ENCODE peak calls at places on chromosome 5, in four cellular contexts. N, Q, O and P are unnamed samples.

GRCh38 chr5:10438301-10438700 is 3.4 kb upstream of the ROPN1L start:
- DNase-seq in N (peak; percentile 42), Q (no peak), O (no peak), P (no peak)

GRCh38 chr5:168651654-168652053 is 72.5 kb upstream of the PANK3 start:
- DNase-seq in N (no peak), Q (no peak), O (no peak), P (no peak)

GRCh38 chr5:220008-220407 is 1.9 kb downstream of the SDHA start:
- DNase-seq in N (no peak), Q (no peak), O (no peak), P (no peak)

GRCh38 chr5:178145965-178146820 is 7.5 kb downstream of the NHP2 start:
- DNase-seq in N (peak; percentile 75), Q (no peak), O (peak; percentile 71), P (peak; percentile 59)

GRCh38 chr5:87686975-87687374 is 274.2 kb upstream of the CCNH start:
- DNase-seq in N (no peak), Q (peak; percentile 13), O (no peak), P (no peak)

GRCh38 chr5:120447706-120448239 is 16.3 kb upstream of the PRR16 start:
- DNase-seq in N (no peak), Q (no peak), O (no peak), P (no peak)

GRCh38 chr5:150487199-150488061 is 20.5 kb upstream of the NDST1 start:
- DNase-seq in N (peak; percentile 52), Q (no peak), O (no peak), P (no peak)

GRCh38 chr5:90886381-90886780 is 327.8 kb downstream of the ADGRV1 start:
- DNase-seq in N (no peak), Q (no peak), O (no peak), P (no peak)

GRCh38 chr5:133225671-133226152 is 173.9 kb downstream of the HSPA4 start:
- DNase-seq in N (no peak), Q (no peak), O (no peak), P (no peak)

GRCh38 chr5:153782589-153783238 is 256.0 kb downstream of the FAM114A2 start:
- DNase-seq in N (no peak), Q (no peak), O (peak; percentile 47), P (no peak)

GRCh38 chr5:171226096-171226495 is 83.0 kb upstream of the TLX3 start:
- DNase-seq in N (no peak), Q (no peak), O (no peak), P (no peak)

GRCh38 chr5:10354048-10354872 is 765 bp downstream of the MARCHF6 start:
- DNase-seq in N (peak; percentile 89), Q (no peak), O (no peak), P (no peak)

GRCh38 chr5:150139334-150139733 is 16.3 kb downstream of the PDGFRB start:
- DNase-seq in N (no peak), Q (no peak), O (no peak), P (no peak)

GRCh38 chr5:168468836-168469235 is 17.4 kb upstream of the RARS1 start:
- DNase-seq in N (no peak), Q (no peak), O (no peak), P (no peak)

GRCh38 chr5:127702913-127703575 is at the start of gene CCDC192:
- DNase-seq in N (no peak), Q (no peak), O (no peak), P (no peak)

GRCh38 chr5:79853676-79854418 is 137.2 kb downstream of the MTX3 start:
- DNase-seq in N (peak; percentile 44), Q (no peak), O (no peak), P (peak; percentile 48)

GRCh38 chr5:65830856-65831255 is 95.5 kb upstream of the ERBIN start:
- DNase-seq in N (no peak), Q (no peak), O (no peak), P (no peak)

GRCh38 chr5:113806250-113806649 is 292.8 kb downstream of the YTHDC2 start:
- DNase-seq in N (no peak), Q (no peak), O (no peak), P (no peak)

GRCh38 chr5:91150189-91150588 is 232.9 kb downstream of the ARRDC3 start:
- DNase-seq in N (no peak), Q (no peak), O (no peak), P (peak; percentile 7)

GRCh38 chr5:75324791-75325190 is 12.2 kb upstream of the HMGCR start:
- DNase-seq in N (no peak), Q (no peak), O (no peak), P (no peak)

GRCh38 chr5:131186561-131187256 is 16.0 kb downstream of the LYRM7 start:
- DNase-seq in N (no peak), Q (no peak), O (no peak), P (no peak)

GRCh38 chr5:63398346-63398745 is 563.9 kb downstream of the HTR1A start:
- DNase-seq in N (no peak), Q (no peak), O (peak; percentile 39), P (no peak)

GRCh38 chr5:56314536-56314935 is 81.4 kb upstream of the ANKRD55 start:
- DNase-seq in N (peak; percentile 70), Q (no peak), O (no peak), P (no peak)

GRCh38 chr5:55232985-55233928 is at the start of gene CCNO:
- DNase-seq in N (peak; percentile 71), Q (no peak), O (peak; percentile 65), P (peak; percentile 70)

GRCh38 chr5:107431998-107432397 is 238.7 kb downstream of the EFNA5 start:
- DNase-seq in N (no peak), Q (no peak), O (no peak), P (no peak)

GRCh38 chr5:79771387-79771786 is 81.8 kb downstream of the CMYA5 start:
- DNase-seq in N (no peak), Q (no peak), O (no peak), P (no peak)

GRCh38 chr5:147084702-147085101 is 150.1 kb upstream of the STK32A start:
- DNase-seq in N (no peak), Q (no peak), O (no peak), P (no peak)

GRCh38 chr5:143386725-143387124 is 16.8 kb downstream of the NR3C1 start:
- DNase-seq in N (no peak), Q (no peak), O (no peak), P (no peak)

DNA sequence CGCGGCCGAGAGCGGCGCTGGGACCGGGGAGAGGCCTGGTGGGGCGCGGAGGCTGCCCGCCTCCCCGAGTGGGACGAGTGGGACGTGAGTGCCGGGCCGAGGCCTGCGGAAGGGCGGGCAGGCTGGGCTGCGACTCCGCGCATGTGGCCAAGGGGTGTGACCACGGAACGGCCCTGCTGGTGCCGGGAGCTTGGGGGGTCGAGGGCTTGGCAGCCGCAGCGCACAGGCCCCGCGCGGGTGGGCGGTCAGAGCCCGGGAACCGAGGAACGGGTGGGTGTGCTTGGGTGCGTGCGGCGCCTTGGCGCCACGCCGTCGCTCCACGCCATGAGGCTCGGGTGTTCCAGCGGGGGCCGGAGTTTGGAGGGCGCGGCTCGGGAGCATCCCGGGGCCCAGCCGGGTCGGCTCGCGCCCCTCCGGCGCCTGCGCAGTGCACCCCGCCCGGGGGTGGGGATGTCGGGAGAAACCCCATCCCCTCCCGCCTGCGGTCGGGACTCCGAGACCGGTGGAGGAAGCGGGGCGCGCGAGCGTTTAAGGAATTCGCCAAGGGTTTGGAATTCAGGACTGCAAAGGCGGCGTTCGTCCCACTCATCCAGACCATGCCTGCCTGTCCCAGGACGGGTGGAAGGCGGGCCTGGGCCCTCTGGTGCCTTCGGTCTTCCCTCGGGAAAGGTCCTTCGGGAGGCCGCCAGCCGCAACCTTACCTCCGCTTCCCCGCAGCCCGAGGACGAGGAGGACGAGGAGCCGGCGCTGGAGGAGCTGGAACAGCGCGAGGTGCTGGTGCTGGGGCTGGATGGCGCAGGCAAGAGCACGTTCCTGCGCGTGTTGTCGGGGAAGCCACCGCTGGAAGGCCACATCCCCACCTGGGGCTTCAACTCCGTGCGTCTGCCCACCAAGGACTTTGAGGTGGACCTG is 632 bp downstream of the ARL10 start:
- DNase-seq in N (no peak), Q (no peak), O (no peak), P (no peak)
- TF ChIP-seq RAD21 in N (no peak), Q (no peak), O (no peak), P (no peak)

DNA sequence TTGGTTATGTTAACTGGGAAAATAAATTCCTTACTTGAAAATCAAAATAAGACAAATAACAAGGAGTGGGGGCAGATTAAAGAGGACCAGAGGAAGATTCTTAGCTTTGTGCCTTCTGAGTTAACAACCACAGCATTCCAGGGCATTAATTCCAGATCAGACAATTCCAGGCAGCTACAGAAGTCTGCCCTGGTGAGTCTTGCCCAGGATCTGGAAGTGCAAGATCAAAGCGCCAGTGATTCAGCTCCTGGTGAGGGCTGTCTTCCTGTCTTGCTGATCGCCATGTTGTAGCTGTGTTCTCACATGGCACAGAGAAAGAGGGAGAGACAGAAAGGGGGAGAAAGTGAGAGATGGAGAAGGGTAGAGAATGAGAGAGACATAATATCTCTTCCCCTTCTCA is 65.6 kb downstream of the ANXA2R start:
- DNase-seq in N (no peak), Q (no peak), O (no peak), P (no peak)
- TF ChIP-seq EGR1 in N (no peak), Q (no peak), O (no peak), P (no peak)

GRCh38 chr5:96747718-96748117 is 60.0 kb downstream of the ERAP1 start:
- DNase-seq in N (no peak), Q (no peak), O (no peak), P (no peak)
- TF ChIP-seq RAD21 in N (no peak), Q (no peak), O (no peak), P (no peak)

GRCh38 chr5:40869371-40869770 is 28.2 kb downstream of the CARD6 start:
- DNase-seq in N (no peak), Q (no peak), O (no peak), P (no peak)
- TF ChIP-seq EGR1 in N (no peak), Q (no peak), O (no peak), P (no peak)

GRCh38 chr5:157204765-157205164 is 24.1 kb downstream of the ITK start:
- DNase-seq in N (no peak), Q (no peak), O (no peak), P (no peak)
- TF ChIP-seq RAD21 in N (no peak), Q (no peak), O (no peak), P (no peak)

GRCh38 chr5:175336781-175337180 is 107.2 kb downstream of the DRD1 start:
- DNase-seq in N (no peak), Q (no peak), O (no peak), P (no peak)

GRCh38 chr5:175329976-175330375 is 114.0 kb downstream of the DRD1 start:
- DNase-seq in N (no peak), Q (no peak), O (no peak), P (no peak)

GRCh38 chr5:175340180-175340579 is 103.8 kb downstream of the DRD1 start:
- DNase-seq in N (no peak), Q (no peak), O (no peak), P (no peak)

GRCh38 chr5:175337680-175338079 is 106.3 kb downstream of the DRD1 start:
- DNase-seq in N (no peak), Q (no peak), O (no peak), P (no peak)

GRCh38 chr5:175335691-175336090 is 108.3 kb downstream of the DRD1 start:
- DNase-seq in N (no peak), Q (no peak), O (no peak), P (no peak)
- TF ChIP-seq EGR1 in N (no peak), Q (no peak), O (no peak), P (no peak)

GRCh38 chr5:139708434-139708849 is 60.3 kb downstream of the CXXC5 start:
- DNase-seq in N (no peak), Q (no peak), O (no peak), P (no peak)

GRCh38 chr5:139709587-139710369 is 61.6 kb downstream of the CXXC5 start:
- DNase-seq in N (peak; percentile 75), Q (no peak), O (no peak), P (no peak)

GRCh38 chr5:139707445-139708003 is 59.4 kb downstream of the CXXC5 start:
- DNase-seq in N (no peak), Q (no peak), O (no peak), P (no peak)

GRCh38 chr5:139710370-139711066 is 62.4 kb downstream of the CXXC5 start:
- DNase-seq in N (peak; percentile 78), Q (no peak), O (no peak), P (no peak)

GRCh38 chr5:139708877-139709586 is 60.9 kb downstream of the CXXC5 start:
- DNase-seq in N (peak; percentile 91), Q (no peak), O (no peak), P (no peak)
- TF ChIP-seq RAD21 in N (no peak), Q (no peak), O (no peak), P (no peak)